ENCODE peak calls at places on chromosomes 4 and X, in ten cellular contexts. K is activated naive CD4-positive, alpha-beta T cell treated with anti-CD3 and anti-CD28 coated beads for 36 hours; U is pons; Y is HFFc6; D is fibroblast of gingiva; M is astrocyte of the spinal cord; Q is endothelial cell; B is left lung; A is NCI-H524 treated with DMSO at 0.1 percent for 48 hours; I is stimulated activated CD8-positive, alpha-beta memory T cell treated with anti-CD3 and anti-CD28 coated beads, Interleukin-15, amount 100 ng/mL, for 48 hours. Z is an unnamed sample.

GRCh38 chr4:63937961-63938360 is 471.3 kb downstream of the TECRL start:
- DNase-seq in M (peak; percentile 0), Y (no peak), B (no peak), A (no peak), K (no peak), U (no peak), I (no peak), Q (no peak), D (no peak), Z (peak; percentile 44)

GRCh38 chr4:67684839-67685531 is 16.0 kb downstream of the UBA6 start:
- DNase-seq in M (peak; percentile 37), Y (peak; percentile 63), B (no peak), I (no peak), Q (no peak), A (no peak), K (no peak), U (no peak), D (peak; percentile 27), Z (no peak)

GRCh38 chr4:78645853-78646757 is 94.5 kb downstream of the ANXA3 start:
- DNase-seq in M (peak; percentile 94), Y (peak; percentile 83), A (no peak), K (no peak), U (peak; percentile 88), Q (no peak), I (no peak), B (peak; percentile 70), D (peak; percentile 96), Z (peak; percentile 97)

GRCh38 chr4:16031554-16032381 is 52.1 kb downstream of the PROM1 start:
- DNase-seq in K (no peak), Y (no peak), U (no peak), I (no peak), B (no peak), D (no peak), Q (no peak), M (no peak), A (no peak), Z (no peak)

GRCh38 chr4:114691865-114692264 is 93.3 kb downstream of the UGT8 start:
- DNase-seq in D (no peak), M (no peak), K (no peak), B (no peak), A (no peak), I (no peak), U (no peak), Y (no peak), Q (no peak), Z (no peak)

GRCh38 chr4:2337896-2338295 is 76.0 kb upstream of the MXD4 start:
- DNase-seq in U (no peak), I (no peak), B (no peak), D (no peak), A (no peak), Q (peak; percentile 2), M (no peak), K (peak; percentile 1), Y (no peak), Z (no peak)

GRCh38 chr4:10622728-10623127 is 61.8 kb downstream of the CLNK start:
- DNase-seq in A (no peak), B (no peak), K (no peak), D (no peak), Y (no peak), M (no peak), Q (peak; percentile 19), I (no peak), U (no peak), Z (peak; percentile 39)

GRCh38 chrX:124388562-124388961 is 42.2 kb downstream of the SH2D1A start:
- DNase-seq in M (peak; percentile 42), Y (peak; percentile 2), Q (peak; percentile 56), K (peak; percentile 75), D (peak; percentile 9), A (peak; percentile 3), U (peak; percentile 53), I (peak; percentile 30), B (peak; percentile 49), Z (peak; percentile 60)

GRCh38 chr4:114694770-114695169 is 96.2 kb downstream of the UGT8 start:
- DNase-seq in A (no peak), D (peak; percentile 16), K (no peak), Y (peak; percentile 11), I (no peak), M (peak; percentile 48), B (no peak), Q (no peak), U (peak; percentile 87), Z (peak; percentile 51)

GRCh38 chrX:30751497-30751896 is 98.3 kb downstream of the GK start:
- DNase-seq in A (no peak), U (no peak), Y (no peak), M (no peak), K (no peak), B (no peak), Q (no peak), D (no peak), I (no peak), Z (no peak)

GRCh38 chrX:8823698-8824097 is 22.5 kb upstream of the FAM9A start:
- DNase-seq in A (no peak), D (no peak), U (no peak), M (no peak), B (no peak), Q (no peak), K (no peak), I (no peak), Y (no peak), Z (no peak)

GRCh38 chr4:81724925-81725329 is 253.2 kb upstream of the RASGEF1B start:
- DNase-seq in U (peak; percentile 79), Y (no peak), D (no peak), I (peak; percentile 53), Q (no peak), M (no peak), B (peak; percentile 76), K (peak; percentile 78), A (no peak), Z (no peak)

GRCh38 chr4:150906987-150907633 is 108.0 kb downstream of the LRBA start:
- DNase-seq in D (no peak), U (peak; percentile 28), I (no peak), A (no peak), K (no peak), Y (no peak), B (no peak), Q (no peak), M (no peak), Z (peak; percentile 21)

GRCh38 chrX:149513713-149514427 is 8.8 kb upstream of the IDS start:
- DNase-seq in K (peak; percentile 12), U (no peak), I (no peak), D (peak; percentile 42), Q (no peak), M (peak; percentile 65), A (no peak), Y (no peak), B (no peak), Z (peak; percentile 51)

GRCh38 chrX:51420610-51421009 is 75.8 kb downstream of the NUDT11 start:
- DNase-seq in A (no peak), I (peak; percentile 3), M (peak; percentile 47), Y (peak; percentile 12), U (peak; percentile 34), K (peak; percentile 37), B (no peak), Q (peak; percentile 35), D (peak; percentile 13), Z (peak; percentile 55)

GRCh38 chrX:9626379-9626778 is 139.3 kb downstream of the GPR143 start:
- DNase-seq in Q (no peak), M (peak; percentile 38), U (no peak), I (no peak), B (no peak), D (no peak), Y (no peak), K (no peak), A (no peak), Z (no peak)

GRCh38 chr4:6913350-6913749 is 3.7 kb downstream of the TBC1D14 start:
- DNase-seq in B (no peak), Y (no peak), K (no peak), Q (no peak), I (no peak), M (no peak), U (no peak), A (no peak), D (no peak), Z (no peak)

GRCh38 chr4:5664778-5665177 is 43.6 kb downstream of the EVC2 start:
- DNase-seq in D (no peak), Y (no peak), Q (no peak), U (no peak), M (no peak), A (no peak), B (no peak), K (no peak), I (no peak), Z (no peak)

GRCh38 chr4:117474987-117475386 is 389.6 kb upstream of the TRAM1L1 start:
- DNase-seq in Q (no peak), A (no peak), D (no peak), M (no peak), B (no peak), I (no peak), Y (no peak), U (no peak), K (no peak), Z (no peak)

GRCh38 chr4:74555231-74555630 is 110.3 kb downstream of the AREG start:
- DNase-seq in U (no peak), Y (peak; percentile 32), M (peak; percentile 83), I (no peak), K (no peak), B (no peak), D (peak; percentile 61), A (no peak), Q (no peak), Z (peak; percentile 59)

GRCh38 chr4:151561551-151562256 is 152.7 kb downstream of the FHIP1A start:
- DNase-seq in B (no peak), Y (peak; percentile 10), A (no peak), Q (no peak), I (no peak), D (peak; percentile 39), U (no peak), K (no peak), M (peak; percentile 20), Z (no peak)

GRCh38 chrX:31181377-31182038 is 109.7 kb upstream of the FTHL17 start:
- DNase-seq in D (no peak), Q (no peak), I (no peak), A (no peak), B (no peak), Y (no peak), M (no peak), K (no peak), U (no peak), Z (no peak)

GRCh38 chr4:181952478-181952877 is 290.7 kb upstream of the TENM3 start:
- DNase-seq in A (no peak), B (no peak), M (peak; percentile 92), Y (peak; percentile 88), U (no peak), Q (no peak), I (no peak), K (no peak), D (peak; percentile 61), Z (peak; percentile 90)

GRCh38 chr4:158811704-158812103 is 42.9 kb downstream of the FNIP2 start:
- DNase-seq in I (no peak), M (no peak), B (peak; percentile 59), K (peak; percentile 38), U (peak; percentile 75), Y (no peak), Q (no peak), D (no peak), A (no peak), Z (peak; percentile 46)

GRCh38 chrX:103406256-103406655 is 29.9 kb downstream of the BEX3 start:
- DNase-seq in Y (no peak), D (no peak), U (no peak), A (no peak), M (no peak), B (no peak), K (no peak), I (no peak), Q (no peak), Z (no peak)

GRCh38 chr4:25075129-25075528 is 44.4 kb upstream of the LGI2 start:
- DNase-seq in Q (no peak), Y (no peak), U (no peak), A (no peak), K (no peak), M (no peak), I (no peak), D (no peak), B (no peak), Z (no peak)

Z was measured in fibroblast of pulmonary artery.